ENCODE peak calls at places on chromosome 6, in nine cellular contexts. O, C, D, T, A, J, R, P and G are unnamed samples.

GRCh38 chr6:51579013-51579412 is 508.4 kb downstream of the PKHD1 start:
- DNase-seq in O (no peak), C (no peak), D (no peak), T (no peak), A (no peak), J (no peak), R (no peak), P (no peak), G (no peak)

GRCh38 chr6:19836799-19837510 is at the start of gene ID4:
- DNase-seq in O (peak), C (peak), D (peak), T (no peak), A (no peak), J (peak), R (peak), P (no peak), G (peak)

GRCh38 chr6:3281669-3282460 is 23.1 kb downstream of the PSMG4 start:
- DNase-seq in O (peak), C (no peak), D (no peak), T (no peak), A (no peak), J (no peak), R (peak), P (no peak), G (peak)

GRCh38 chr6:79538481-79538971 is 1.3 kb upstream of the LCA5 start:
- DNase-seq in O (no peak), C (no peak), D (no peak), T (no peak), A (no peak), J (no peak), R (peak), P (no peak), G (peak)

GRCh38 chr6:90351696-90352095 is 55.1 kb upstream of the BACH2 start:
- DNase-seq in O (no peak), C (no peak), D (no peak), T (no peak), A (no peak), J (no peak), R (no peak), P (peak), G (peak)

GRCh38 chr6:149246691-149247384 is 70.7 kb upstream of the TAB2 start:
- DNase-seq in O (no peak), C (no peak), D (no peak), T (no peak), A (no peak), J (no peak), R (no peak), P (no peak), G (no peak)

GRCh38 chr6:169950558-169950957 is 199.1 kb downstream of the ERMARD start:
- DNase-seq in O (no peak), C (no peak), D (no peak), T (no peak), A (peak), J (no peak), R (peak), P (peak), G (peak)

GRCh38 chr6:143556529-143556928 is 45.0 kb upstream of the FUCA2 start:
- DNase-seq in O (peak), C (no peak), D (no peak), T (no peak), A (no peak), J (no peak), R (peak), P (no peak), G (peak)

GRCh38 chr6:67639161-67639560 is 995.9 kb upstream of the ADGRB3 start:
- DNase-seq in O (peak), C (no peak), D (no peak), T (no peak), A (no peak), J (no peak), R (peak), P (no peak), G (no peak)

GRCh38 chr6:109053285-109053684 is 41.4 kb downstream of the SESN1 start:
- DNase-seq in O (no peak), C (no peak), D (no peak), T (no peak), A (no peak), J (no peak), R (no peak), P (no peak), G (no peak)

GRCh38 chr6:44267252-44267651 is 1.9 kb upstream of the NFKBIE start:
- DNase-seq in O (no peak), C (peak), D (peak), T (no peak), A (no peak), J (no peak), R (no peak), P (no peak), G (no peak)

GRCh38 chr6:14270925-14271791 is 153.6 kb downstream of the CD83 start:
- DNase-seq in O (peak), C (no peak), D (peak), T (no peak), A (peak), J (no peak), R (peak), P (peak), G (peak)

GRCh38 chr6:88869263-88870023 is 94.0 kb downstream of the RNGTT start:
- DNase-seq in O (no peak), C (no peak), D (no peak), T (no peak), A (no peak), J (no peak), R (peak), P (no peak), G (peak)

GRCh38 chr6:5271926-5272325 is 10.6 kb downstream of the FARS2 start:
- DNase-seq in O (no peak), C (no peak), D (no peak), T (no peak), A (no peak), J (no peak), R (no peak), P (no peak), G (no peak)

GRCh38 chr6:134063121-134063965 is 10.9 kb upstream of the SLC2A12 start:
- DNase-seq in O (no peak), C (no peak), D (no peak), T (no peak), A (no peak), J (no peak), R (peak), P (no peak), G (no peak)

GRCh38 chr6:85344996-85345395 is 104.9 kb upstream of the NT5E start:
- DNase-seq in O (no peak), C (no peak), D (no peak), T (no peak), A (no peak), J (no peak), R (peak), P (no peak), G (no peak)

GRCh38 chr6:84791927-84792326 is 27.5 kb upstream of the TBX18 start:
- DNase-seq in O (no peak), C (no peak), D (no peak), T (no peak), A (no peak), J (no peak), R (no peak), P (no peak), G (no peak)

GRCh38 chr6:90714319-90714718 is 127.4 kb upstream of the MAP3K7 start:
- DNase-seq in O (no peak), C (no peak), D (no peak), T (no peak), A (no peak), J (no peak), R (no peak), P (no peak), G (no peak)

GRCh38 chr6:31701666-31702420 is 1.3 kb downstream of the ABHD16A start:
- DNase-seq in O (no peak), C (peak), D (no peak), T (no peak), A (no peak), J (peak), R (peak), P (no peak), G (peak)

GRCh38 chr6:110625883-110626282 is 149.5 kb upstream of the SLC22A16 start:
- DNase-seq in O (no peak), C (no peak), D (no peak), T (no peak), A (no peak), J (no peak), R (peak), P (no peak), G (peak)

GRCh38 chr6:140956567-140957306 is 1176.0 kb upstream of the GJE1 start:
- DNase-seq in O (no peak), C (no peak), D (no peak), T (no peak), A (no peak), J (peak), R (peak), P (no peak), G (peak)

GRCh38 chr6:98980814-98981213 is 33.1 kb upstream of the FBXL4 start:
- DNase-seq in O (no peak), C (no peak), D (no peak), T (no peak), A (no peak), J (no peak), R (no peak), P (no peak), G (no peak)

GRCh38 chr6:161354241-161354840 is 80.5 kb upstream of the AGPAT4 start:
- DNase-seq in O (no peak), C (no peak), D (no peak), T (no peak), A (no peak), J (peak), R (no peak), P (no peak), G (no peak)

GRCh38 chr6:101417899-101418298 is 24.4 kb downstream of the GRIK2 start:
- DNase-seq in O (no peak), C (no peak), D (no peak), T (no peak), A (no peak), J (no peak), R (no peak), P (no peak), G (no peak)

GRCh38 chr6:37535701-37536461 is 36.2 kb upstream of the CCDC167 start:
- DNase-seq in O (no peak), C (no peak), D (no peak), T (no peak), A (no peak), J (peak), R (peak), P (no peak), G (no peak)

GRCh38 chr6:152233547-152234320 is 403.4 kb downstream of the SYNE1 start:
- DNase-seq in O (no peak), C (no peak), D (no peak), T (no peak), A (no peak), J (no peak), R (no peak), P (peak), G (no peak)